ENCODE peak calls at places on chromosomes 11 and 22, in four cellular contexts. One of them, this sample, is unnamed.
A peak's percentile ranks its signal among the peaks of the same experiment; 100 is the strongest.

GRCh38 chr11:59560702-59561469 is 49.5 kb downstream of the OR4D9 start:
- DNase-seq in NCI-H1417: peak; percentile 89
- DNase-seq in HT1080: peak; percentile 75
- DNase-seq in stimulated activated CD8-positive, alpha-beta memory T cell treated with anti-CD3 and anti-CD28 coated beads, Interleukin-2, amount 100 ng/mL, for 1 hour: peak; percentile 75
- DNase-seq in this sample: peak; percentile 69

GRCh38 chr11:126150256-126150655 is 61.2 kb downstream of the RPUSD4 start:
- DNase-seq in stimulated activated CD8-positive, alpha-beta memory T cell treated with anti-CD3 and anti-CD28 coated beads, Interleukin-2, amount 100 ng/mL, for 1 hour: no peak
- DNase-seq in HT1080: no peak
- DNase-seq in NCI-H1417: no peak
- DNase-seq in this sample: no peak

GRCh38 chr11:64542172-64543125 is 48.6 kb upstream of the SLC22A12 start:
- DNase-seq in stimulated activated CD8-positive, alpha-beta memory T cell treated with anti-CD3 and anti-CD28 coated beads, Interleukin-2, amount 100 ng/mL, for 1 hour: no peak
- DNase-seq in HT1080: no peak
- DNase-seq in NCI-H1417: no peak
- DNase-seq in this sample: no peak

GRCh38 chr11:117857734-117858369 is 18.6 kb downstream of the FXYD6 start:
- DNase-seq in NCI-H1417: no peak
- DNase-seq in stimulated activated CD8-positive, alpha-beta memory T cell treated with anti-CD3 and anti-CD28 coated beads, Interleukin-2, amount 100 ng/mL, for 1 hour: no peak
- DNase-seq in HT1080: no peak
- DNase-seq in this sample: no peak

GRCh38 chr11:5605849-5606248 is 9.4 kb downstream of the TRIM6 start:
- DNase-seq in NCI-H1417: no peak
- DNase-seq in HT1080: peak; percentile 54
- DNase-seq in stimulated activated CD8-positive, alpha-beta memory T cell treated with anti-CD3 and anti-CD28 coated beads, Interleukin-2, amount 100 ng/mL, for 1 hour: no peak
- DNase-seq in this sample: no peak

GRCh38 chr11:107576497-107577086 is 11.1 kb upstream of the ALKBH8 start:
- DNase-seq in NCI-H1417: peak; percentile 69
- DNase-seq in stimulated activated CD8-positive, alpha-beta memory T cell treated with anti-CD3 and anti-CD28 coated beads, Interleukin-2, amount 100 ng/mL, for 1 hour: peak; percentile 25
- DNase-seq in HT1080: peak; percentile 41
- DNase-seq in this sample: no peak

GRCh38 chr11:7278314-7278917 is 26.7 kb downstream of the SYT9 start:
- DNase-seq in HT1080: peak; percentile 44
- DNase-seq in stimulated activated CD8-positive, alpha-beta memory T cell treated with anti-CD3 and anti-CD28 coated beads, Interleukin-2, amount 100 ng/mL, for 1 hour: no peak
- DNase-seq in NCI-H1417: peak; percentile 60
- DNase-seq in this sample: no peak

GRCh38 chr11:128021304-128022006 is 565.9 kb downstream of the ETS1 start:
- DNase-seq in stimulated activated CD8-positive, alpha-beta memory T cell treated with anti-CD3 and anti-CD28 coated beads, Interleukin-2, amount 100 ng/mL, for 1 hour: no peak
- DNase-seq in HT1080: peak; percentile 34
- DNase-seq in NCI-H1417: peak; percentile 59
- DNase-seq in this sample: no peak

GRCh38 chr22:23110190-23110921 is 31.4 kb downstream of the RSPH14 start:
- DNase-seq in NCI-H1417: peak; percentile 81
- DNase-seq in stimulated activated CD8-positive, alpha-beta memory T cell treated with anti-CD3 and anti-CD28 coated beads, Interleukin-2, amount 100 ng/mL, for 1 hour: no peak
- DNase-seq in HT1080: no peak
- DNase-seq in this sample: no peak

GRCh38 chr11:75462117-75462653 is 29.2 kb upstream of the KLHL35 start:
- DNase-seq in HT1080: no peak
- DNase-seq in NCI-H1417: no peak
- DNase-seq in stimulated activated CD8-positive, alpha-beta memory T cell treated with anti-CD3 and anti-CD28 coated beads, Interleukin-2, amount 100 ng/mL, for 1 hour: no peak
- DNase-seq in this sample: no peak

GRCh38 chr22:32511776-32512175 is 37.2 kb downstream of the FBXO7 start:
- DNase-seq in HT1080: no peak
- DNase-seq in NCI-H1417: no peak
- DNase-seq in stimulated activated CD8-positive, alpha-beta memory T cell treated with anti-CD3 and anti-CD28 coated beads, Interleukin-2, amount 100 ng/mL, for 1 hour: no peak
- DNase-seq in this sample: no peak

GRCh38 chr11:131690362-131690761 is 319.9 kb downstream of the NTM start:
- DNase-seq in HT1080: no peak
- DNase-seq in NCI-H1417: no peak
- DNase-seq in stimulated activated CD8-positive, alpha-beta memory T cell treated with anti-CD3 and anti-CD28 coated beads, Interleukin-2, amount 100 ng/mL, for 1 hour: no peak
- DNase-seq in this sample: no peak

GRCh38 chr11:113241190-113242051 is 73.0 kb upstream of the TTC12 start:
- DNase-seq in HT1080: peak; percentile 91
- DNase-seq in stimulated activated CD8-positive, alpha-beta memory T cell treated with anti-CD3 and anti-CD28 coated beads, Interleukin-2, amount 100 ng/mL, for 1 hour: no peak
- DNase-seq in NCI-H1417: peak; percentile 71
- DNase-seq in this sample: no peak

GRCh38 chr11:27524155-27524554 is 17.6 kb upstream of the LIN7C start:
- DNase-seq in NCI-H1417: no peak
- DNase-seq in stimulated activated CD8-positive, alpha-beta memory T cell treated with anti-CD3 and anti-CD28 coated beads, Interleukin-2, amount 100 ng/mL, for 1 hour: no peak
- DNase-seq in HT1080: peak; percentile 78
- DNase-seq in this sample: no peak

GRCh38 chr22:22060200-22061084 is 77.9 kb upstream of the TOP3B start:
- DNase-seq in stimulated activated CD8-positive, alpha-beta memory T cell treated with anti-CD3 and anti-CD28 coated beads, Interleukin-2, amount 100 ng/mL, for 1 hour: peak; percentile 11
- DNase-seq in HT1080: no peak
- DNase-seq in NCI-H1417: peak; percentile 5
- DNase-seq in this sample: no peak

GRCh38 chr22:49965291-49966040 is 4.9 kb downstream of the PIM3 start:
- DNase-seq in NCI-H1417: no peak
- DNase-seq in HT1080: no peak
- DNase-seq in stimulated activated CD8-positive, alpha-beta memory T cell treated with anti-CD3 and anti-CD28 coated beads, Interleukin-2, amount 100 ng/mL, for 1 hour: no peak
- DNase-seq in this sample: no peak

GRCh38 chr11:128260398-128260797 is 327.0 kb downstream of the ETS1 start:
- DNase-seq in NCI-H1417: no peak
- DNase-seq in HT1080: no peak
- DNase-seq in stimulated activated CD8-positive, alpha-beta memory T cell treated with anti-CD3 and anti-CD28 coated beads, Interleukin-2, amount 100 ng/mL, for 1 hour: no peak
- DNase-seq in this sample: no peak

GRCh38 chr22:31377609-31378008 is 21.8 kb upstream of the DRG1 start:
- DNase-seq in NCI-H1417: no peak
- DNase-seq in HT1080: no peak
- DNase-seq in stimulated activated CD8-positive, alpha-beta memory T cell treated with anti-CD3 and anti-CD28 coated beads, Interleukin-2, amount 100 ng/mL, for 1 hour: no peak
- DNase-seq in this sample: no peak

GRCh38 chr11:122601131-122602125 is 54.1 kb upstream of the UBASH3B start:
- DNase-seq in HT1080: peak; percentile 28
- DNase-seq in NCI-H1417: no peak
- DNase-seq in stimulated activated CD8-positive, alpha-beta memory T cell treated with anti-CD3 and anti-CD28 coated beads, Interleukin-2, amount 100 ng/mL, for 1 hour: no peak
- DNase-seq in this sample: no peak

GRCh38 chr11:97743205-97743742 is 1277.5 kb upstream of the CNTN5 start:
- DNase-seq in NCI-H1417: peak; percentile 15
- DNase-seq in HT1080: peak; percentile 54
- DNase-seq in stimulated activated CD8-positive, alpha-beta memory T cell treated with anti-CD3 and anti-CD28 coated beads, Interleukin-2, amount 100 ng/mL, for 1 hour: no peak
- DNase-seq in this sample: no peak

GRCh38 chr11:15843309-15843857 is 513.0 kb downstream of the SOX6 start:
- DNase-seq in stimulated activated CD8-positive, alpha-beta memory T cell treated with anti-CD3 and anti-CD28 coated beads, Interleukin-2, amount 100 ng/mL, for 1 hour: no peak
- DNase-seq in NCI-H1417: peak; percentile 46
- DNase-seq in HT1080: peak; percentile 86
- DNase-seq in this sample: no peak

GRCh38 chr22:38347181-38347943 is 30.1 kb upstream of the CSNK1E start:
- DNase-seq in NCI-H1417: no peak
- DNase-seq in stimulated activated CD8-positive, alpha-beta memory T cell treated with anti-CD3 and anti-CD28 coated beads, Interleukin-2, amount 100 ng/mL, for 1 hour: no peak
- DNase-seq in HT1080: no peak
- DNase-seq in this sample: no peak

GRCh38 chr11:14356342-14356741 is 2.6 kb downstream of the RRAS2 start:
- DNase-seq in stimulated activated CD8-positive, alpha-beta memory T cell treated with anti-CD3 and anti-CD28 coated beads, Interleukin-2, amount 100 ng/mL, for 1 hour: no peak
- DNase-seq in HT1080: no peak
- DNase-seq in NCI-H1417: no peak
- DNase-seq in this sample: no peak

GRCh38 chr11:119368121-119369034 is 13.1 kb downstream of the USP2 start:
- DNase-seq in stimulated activated CD8-positive, alpha-beta memory T cell treated with anti-CD3 and anti-CD28 coated beads, Interleukin-2, amount 100 ng/mL, for 1 hour: no peak
- DNase-seq in NCI-H1417: peak; percentile 15
- DNase-seq in HT1080: no peak
- DNase-seq in this sample: no peak

GRCh38 chr22:19892249-19892879 is 37.7 kb upstream of the GNB1L start:
- DNase-seq in NCI-H1417: peak; percentile 88
- DNase-seq in stimulated activated CD8-positive, alpha-beta memory T cell treated with anti-CD3 and anti-CD28 coated beads, Interleukin-2, amount 100 ng/mL, for 1 hour: no peak
- DNase-seq in HT1080: no peak
- DNase-seq in this sample: no peak

GRCh38 chr11:118648291-118648690 is 31.2 kb downstream of the TREH start:
- DNase-seq in NCI-H1417: no peak
- DNase-seq in stimulated activated CD8-positive, alpha-beta memory T cell treated with anti-CD3 and anti-CD28 coated beads, Interleukin-2, amount 100 ng/mL, for 1 hour: no peak
- DNase-seq in HT1080: no peak
- DNase-seq in this sample: no peak

GRCh38 chr11:46391578-46392420 is at the start of gene CHRM4:
- DNase-seq in HT1080: peak; percentile 59
- DNase-seq in stimulated activated CD8-positive, alpha-beta memory T cell treated with anti-CD3 and anti-CD28 coated beads, Interleukin-2, amount 100 ng/mL, for 1 hour: no peak
- DNase-seq in NCI-H1417: peak; percentile 86
- DNase-seq in this sample: no peak

GRCh38 chr11:92550411-92550810 is 325.8 kb downstream of the FAT3 start:
- DNase-seq in NCI-H1417: peak; percentile 89
- DNase-seq in stimulated activated CD8-positive, alpha-beta memory T cell treated with anti-CD3 and anti-CD28 coated beads, Interleukin-2, amount 100 ng/mL, for 1 hour: no peak
- DNase-seq in HT1080: no peak
- DNase-seq in this sample: no peak

GRCh38 chr11:18727499-18728236 is 1.7 kb upstream of the IGSF22 start:
- DNase-seq in stimulated activated CD8-positive, alpha-beta memory T cell treated with anti-CD3 and anti-CD28 coated beads, Interleukin-2, amount 100 ng/mL, for 1 hour: no peak
- DNase-seq in NCI-H1417: peak; percentile 53
- DNase-seq in HT1080: peak; percentile 26
- DNase-seq in this sample: no peak

GRCh38 chr11:37972691-37973090 is 1374.7 kb upstream of the RAG2 start:
- DNase-seq in HT1080: no peak
- DNase-seq in NCI-H1417: no peak
- DNase-seq in stimulated activated CD8-positive, alpha-beta memory T cell treated with anti-CD3 and anti-CD28 coated beads, Interleukin-2, amount 100 ng/mL, for 1 hour: no peak
- DNase-seq in this sample: no peak

GRCh38 chr11:78651923-78652602 is 77.4 kb upstream of the NARS2 start:
- DNase-seq in HT1080: no peak
- DNase-seq in NCI-H1417: no peak
- DNase-seq in stimulated activated CD8-positive, alpha-beta memory T cell treated with anti-CD3 and anti-CD28 coated beads, Interleukin-2, amount 100 ng/mL, for 1 hour: no peak
- DNase-seq in this sample: no peak

GRCh38 chr11:33775832-33776231 is 1.5 kb upstream of the FBXO3 start:
- DNase-seq in NCI-H1417: peak; percentile 5
- DNase-seq in HT1080: no peak
- DNase-seq in stimulated activated CD8-positive, alpha-beta memory T cell treated with anti-CD3 and anti-CD28 coated beads, Interleukin-2, amount 100 ng/mL, for 1 hour: no peak
- DNase-seq in this sample: no peak

GRCh38 chr11:58905716-58906547 is 33.4 kb upstream of the GLYATL1 start:
- DNase-seq in stimulated activated CD8-positive, alpha-beta memory T cell treated with anti-CD3 and anti-CD28 coated beads, Interleukin-2, amount 100 ng/mL, for 1 hour: no peak
- DNase-seq in NCI-H1417: peak; percentile 95
- DNase-seq in HT1080: peak; percentile 93
- DNase-seq in this sample: no peak

GRCh38 chr22:20111045-20111688 is 4.7 kb upstream of the RANBP1 start:
- DNase-seq in HT1080: peak; percentile 53
- DNase-seq in NCI-H1417: peak; percentile 14
- DNase-seq in stimulated activated CD8-positive, alpha-beta memory T cell treated with anti-CD3 and anti-CD28 coated beads, Interleukin-2, amount 100 ng/mL, for 1 hour: no peak
- DNase-seq in this sample: no peak

GRCh38 chr11:31236052-31236652 is 133.4 kb downstream of the DCDC1 start:
- DNase-seq in NCI-H1417: peak; percentile 73
- DNase-seq in stimulated activated CD8-positive, alpha-beta memory T cell treated with anti-CD3 and anti-CD28 coated beads, Interleukin-2, amount 100 ng/mL, for 1 hour: no peak
- DNase-seq in HT1080: no peak
- DNase-seq in this sample: no peak

GRCh38 chr11:76394411-76394810 is 13.3 kb downstream of the GVQW3 start:
- DNase-seq in stimulated activated CD8-positive, alpha-beta memory T cell treated with anti-CD3 and anti-CD28 coated beads, Interleukin-2, amount 100 ng/mL, for 1 hour: no peak
- DNase-seq in NCI-H1417: no peak
- DNase-seq in HT1080: no peak
- DNase-seq in this sample: no peak

GRCh38 chr11:101188173-101188572 is 58.6 kb upstream of the PGR start:
- DNase-seq in stimulated activated CD8-positive, alpha-beta memory T cell treated with anti-CD3 and anti-CD28 coated beads, Interleukin-2, amount 100 ng/mL, for 1 hour: no peak
- DNase-seq in HT1080: no peak
- DNase-seq in NCI-H1417: no peak
- DNase-seq in this sample: no peak

GRCh38 chr22:28143961-28144745 is 225.1 kb upstream of the PITPNB start:
- DNase-seq in HT1080: no peak
- DNase-seq in stimulated activated CD8-positive, alpha-beta memory T cell treated with anti-CD3 and anti-CD28 coated beads, Interleukin-2, amount 100 ng/mL, for 1 hour: no peak
- DNase-seq in NCI-H1417: no peak
- DNase-seq in this sample: no peak

GRCh38 chr11:81700061-81700460 is 1033.6 kb downstream of the FAM181B start:
- DNase-seq in stimulated activated CD8-positive, alpha-beta memory T cell treated with anti-CD3 and anti-CD28 coated beads, Interleukin-2, amount 100 ng/mL, for 1 hour: no peak
- DNase-seq in NCI-H1417: no peak
- DNase-seq in HT1080: peak; percentile 8
- DNase-seq in this sample: no peak

GRCh38 chr11:101706541-101706940 is 122.7 kb upstream of the TRPC6 start:
- DNase-seq in NCI-H1417: no peak
- DNase-seq in stimulated activated CD8-positive, alpha-beta memory T cell treated with anti-CD3 and anti-CD28 coated beads, Interleukin-2, amount 100 ng/mL, for 1 hour: no peak
- DNase-seq in HT1080: no peak
- DNase-seq in this sample: no peak

This sample was measured in NCI-H187.